ENCODE peak calls at places on chromosomes 2 and 18, in six cellular contexts. One of them, this sample, is unnamed.

GRCh38 chr2:99031481-99031880 is 95.5 kb upstream of the CRACDL start:
- DNase-seq in A549: no peak
- DNase-seq in ovary: no peak
- DNase-seq in choroid plexus epithelial cell: no peak
- DNase-seq in ascending aorta: no peak
- DNase-seq in coronary artery: no peak
- DNase-seq in this sample: no peak

GRCh38 chr2:126669772-126670171 is 13.8 kb downstream of the GYPC start:
- DNase-seq in A549: no peak
- DNase-seq in ovary: no peak
- DNase-seq in choroid plexus epithelial cell: no peak
- DNase-seq in ascending aorta: no peak
- DNase-seq in coronary artery: no peak
- DNase-seq in this sample: peak; percentile 53

GRCh38 chr2:13006407-13006806 is 289.7 kb downstream of the TRIB2 start:
- DNase-seq in A549: no peak
- DNase-seq in ovary: no peak
- DNase-seq in choroid plexus epithelial cell: peak; percentile 52
- DNase-seq in ascending aorta: no peak
- DNase-seq in coronary artery: no peak
- DNase-seq in this sample: peak; percentile 56

GRCh38 chr2:241770185-241770935 is 6.3 kb upstream of the GAL3ST2 start:
- DNase-seq in A549: no peak
- DNase-seq in ovary: no peak
- DNase-seq in choroid plexus epithelial cell: no peak
- DNase-seq in ascending aorta: no peak
- DNase-seq in coronary artery: peak; percentile 68
- DNase-seq in this sample: no peak

GRCh38 chr18:76975577-76976110 is 153.3 kb downstream of the ZNF236 start:
- DNase-seq in A549: no peak
- DNase-seq in ovary: no peak
- DNase-seq in choroid plexus epithelial cell: no peak
- DNase-seq in ascending aorta: peak; percentile 54
- DNase-seq in coronary artery: peak; percentile 49
- DNase-seq in this sample: no peak

GRCh38 chr2:75465317-75465998 is 95.3 kb downstream of the EVA1A start:
- DNase-seq in A549: no peak
- DNase-seq in ovary: no peak
- DNase-seq in choroid plexus epithelial cell: peak; percentile 67
- DNase-seq in ascending aorta: no peak
- DNase-seq in coronary artery: no peak
- DNase-seq in this sample: peak; percentile 60

GRCh38 chr2:161426788-161427412 is 10.8 kb downstream of the TBR1 start:
- DNase-seq in A549: no peak
- DNase-seq in ovary: no peak
- DNase-seq in choroid plexus epithelial cell: peak; percentile 54
- DNase-seq in ascending aorta: no peak
- DNase-seq in coronary artery: no peak
- DNase-seq in this sample: peak; percentile 53

GRCh38 chr2:209817818-209818420 is 46.3 kb downstream of the UNC80 start:
- DNase-seq in A549: no peak
- DNase-seq in ovary: no peak
- DNase-seq in choroid plexus epithelial cell: no peak
- DNase-seq in ascending aorta: no peak
- DNase-seq in coronary artery: no peak
- DNase-seq in this sample: no peak

GRCh38 chr2:170771049-170771937 is 1.1 kb downstream of the ERICH2 start:
- DNase-seq in A549: peak; percentile 17
- DNase-seq in ovary: no peak
- DNase-seq in choroid plexus epithelial cell: peak; percentile 12
- DNase-seq in ascending aorta: no peak
- DNase-seq in coronary artery: peak; percentile 75
- DNase-seq in this sample: peak; percentile 10

GRCh38 chr2:10810175-10811161 is 2.1 kb downstream of the PDIA6 start:
- DNase-seq in A549: no peak
- DNase-seq in ovary: no peak
- DNase-seq in choroid plexus epithelial cell: peak; percentile 55
- DNase-seq in ascending aorta: no peak
- DNase-seq in coronary artery: no peak
- DNase-seq in this sample: peak; percentile 36

GRCh38 chr18:7980136-7980535 is 413.0 kb downstream of the PTPRM start:
- DNase-seq in A549: no peak
- DNase-seq in ovary: no peak
- DNase-seq in choroid plexus epithelial cell: no peak
- DNase-seq in ascending aorta: no peak
- DNase-seq in coronary artery: no peak
- DNase-seq in this sample: no peak

GRCh38 chr2:205660521-205661124 is 21.7 kb upstream of the NRP2 start:
- DNase-seq in A549: no peak
- DNase-seq in ovary: no peak
- DNase-seq in choroid plexus epithelial cell: peak; percentile 91
- DNase-seq in ascending aorta: no peak
- DNase-seq in coronary artery: no peak
- DNase-seq in this sample: peak; percentile 84

GRCh38 chr18:76687271-76688006 is 134.9 kb upstream of the ZNF236 start:
- DNase-seq in A549: no peak
- DNase-seq in ovary: no peak
- DNase-seq in choroid plexus epithelial cell: peak; percentile 61
- DNase-seq in ascending aorta: no peak
- DNase-seq in coronary artery: no peak
- DNase-seq in this sample: no peak

GRCh38 chr2:173048901-173049661 is 26.6 kb upstream of the MAP3K20 start:
- DNase-seq in A549: peak; percentile 71
- DNase-seq in ovary: peak; percentile 74
- DNase-seq in choroid plexus epithelial cell: peak; percentile 99
- DNase-seq in ascending aorta: peak; percentile 85
- DNase-seq in coronary artery: no peak
- DNase-seq in this sample: peak; percentile 98

GRCh38 chr2:187875836-187876235 is 321.6 kb upstream of the TFPI start:
- DNase-seq in A549: no peak
- DNase-seq in ovary: no peak
- DNase-seq in choroid plexus epithelial cell: no peak
- DNase-seq in ascending aorta: no peak
- DNase-seq in coronary artery: no peak
- DNase-seq in this sample: no peak

GRCh38 chr2:144097440-144098225 is 422.3 kb downstream of the ZEB2 start:
- DNase-seq in A549: no peak
- DNase-seq in ovary: no peak
- DNase-seq in choroid plexus epithelial cell: peak; percentile 41
- DNase-seq in ascending aorta: no peak
- DNase-seq in coronary artery: no peak
- DNase-seq in this sample: no peak

GRCh38 chr2:144102386-144102785 is 417.5 kb downstream of the ZEB2 start:
- DNase-seq in A549: no peak
- DNase-seq in ovary: no peak
- DNase-seq in choroid plexus epithelial cell: no peak
- DNase-seq in ascending aorta: no peak
- DNase-seq in coronary artery: no peak
- DNase-seq in this sample: no peak

GRCh38 chr2:144099340-144099739 is 420.6 kb downstream of the ZEB2 start:
- DNase-seq in A549: no peak
- DNase-seq in ovary: no peak
- DNase-seq in choroid plexus epithelial cell: no peak
- DNase-seq in ascending aorta: no peak
- DNase-seq in coronary artery: no peak
- DNase-seq in this sample: no peak

GRCh38 chr2:144096531-144096930 is 423.4 kb downstream of the ZEB2 start:
- DNase-seq in A549: no peak
- DNase-seq in ovary: no peak
- DNase-seq in choroid plexus epithelial cell: no peak
- DNase-seq in ascending aorta: no peak
- DNase-seq in coronary artery: no peak
- DNase-seq in this sample: no peak

DNA sequence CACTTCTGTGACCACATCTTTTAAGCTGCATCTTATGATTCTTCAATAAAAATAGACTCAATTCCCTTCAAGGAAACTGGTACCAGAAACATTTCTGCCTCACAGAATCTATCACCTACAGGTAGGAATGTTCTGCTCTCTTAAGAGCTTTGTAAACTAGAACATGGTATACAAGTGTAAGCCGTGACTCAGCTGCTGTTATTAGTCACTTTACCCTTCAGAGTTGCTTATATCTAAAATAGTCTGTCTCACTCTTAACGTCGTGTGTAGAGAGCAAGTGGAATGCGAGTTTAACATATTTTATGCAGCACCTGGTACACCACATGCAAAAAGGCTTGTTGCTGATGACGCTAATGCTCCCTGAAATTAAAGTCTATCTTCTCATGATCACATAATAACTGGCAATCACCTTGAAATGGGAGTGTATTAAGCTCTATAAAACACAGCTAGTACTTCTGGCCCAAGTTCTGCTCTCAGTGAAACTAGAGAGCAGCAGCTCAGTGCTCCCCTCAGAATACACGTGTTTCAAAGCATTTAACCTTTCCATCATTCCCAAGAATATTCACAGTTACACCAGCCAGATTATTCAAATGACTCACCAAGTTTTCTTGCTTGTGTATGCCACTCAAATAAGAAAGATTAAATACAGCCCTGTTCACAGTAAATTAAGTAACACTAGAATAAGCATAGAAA is 420.0 kb downstream of the ZEB2 start:
- DNase-seq in A549: peak; percentile 29
- DNase-seq in ovary: no peak
- DNase-seq in choroid plexus epithelial cell: peak; percentile 92
- DNase-seq in ascending aorta: no peak
- DNase-seq in coronary artery: no peak
- DNase-seq in this sample: peak; percentile 70
- TF ChIP-seq CTCF in A549: no peak
- TF ChIP-seq CTCF in ovary: no peak
- TF ChIP-seq CTCF in choroid plexus epithelial cell: peak; percentile 54
- TF ChIP-seq CTCF in ascending aorta: no peak
- TF ChIP-seq CTCF in coronary artery: no peak
- TF ChIP-seq CTCF in this sample: peak; percentile 31

DNA sequence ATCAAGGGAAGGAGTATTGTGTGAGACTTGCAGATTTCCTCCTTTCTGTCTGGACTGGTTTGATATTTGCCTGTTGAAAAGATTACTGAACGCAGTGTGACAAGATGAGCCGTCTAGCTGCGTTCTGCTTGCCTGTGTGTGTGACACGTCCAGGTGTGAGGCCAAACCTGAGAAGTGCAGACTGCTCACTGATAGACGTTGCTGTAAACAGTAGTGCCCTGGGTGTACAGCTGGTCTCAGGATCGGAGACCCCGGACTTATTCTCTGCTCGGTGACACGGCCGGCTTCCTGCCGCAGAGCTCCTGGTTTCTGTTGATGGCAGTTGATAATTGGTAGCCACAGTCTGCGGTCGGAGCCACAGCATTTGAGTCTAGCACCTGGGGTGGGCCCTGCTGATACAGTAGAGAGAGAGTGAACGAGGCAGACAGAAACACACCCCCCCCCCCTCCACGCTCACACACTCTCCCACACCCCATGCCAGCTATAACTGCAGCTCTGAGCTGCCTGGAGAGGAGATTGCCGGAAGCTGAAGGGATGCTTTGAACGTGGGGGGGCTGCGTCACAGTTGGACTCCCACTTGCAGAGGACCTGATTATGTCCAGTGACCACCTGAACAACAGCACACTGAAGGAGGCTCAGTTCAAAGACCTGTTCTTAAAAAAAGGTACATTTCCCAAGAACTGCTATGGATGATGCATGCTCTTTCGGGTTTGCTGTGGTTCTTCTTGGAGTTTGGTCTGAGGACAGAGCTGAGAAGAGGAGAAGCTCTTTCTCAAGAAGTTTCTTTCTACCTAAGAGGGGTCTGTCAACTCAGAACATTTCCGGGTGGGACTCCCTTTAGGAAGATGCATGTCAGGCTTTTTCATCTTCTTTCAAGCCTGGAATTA is 114.0 kb downstream of the FAM210A start:
- DNase-seq in A549: no peak
- DNase-seq in ovary: no peak
- DNase-seq in choroid plexus epithelial cell: no peak
- DNase-seq in ascending aorta: no peak
- DNase-seq in coronary artery: no peak
- DNase-seq in this sample: no peak
- H3K4me3 ChIP-seq in A549: no peak overlapping the region
- H3K4me3 ChIP-seq in ovary: peak overlapping the region; percentile 36
- H3K4me3 ChIP-seq in choroid plexus epithelial cell: no peak overlapping the region
- H3K4me3 ChIP-seq in ascending aorta: peak overlapping the region; percentile 45
- H3K4me3 ChIP-seq in coronary artery: peak overlapping the region; percentile 68
- H3K4me3 ChIP-seq in this sample: no peak overlapping the region

GRCh38 chr18:78445880-78446279 is 533.7 kb upstream of the SALL3 start:
- DNase-seq in A549: no peak
- DNase-seq in ovary: no peak
- DNase-seq in choroid plexus epithelial cell: no peak
- DNase-seq in ascending aorta: no peak
- DNase-seq in coronary artery: no peak
- DNase-seq in this sample: no peak

DNA sequence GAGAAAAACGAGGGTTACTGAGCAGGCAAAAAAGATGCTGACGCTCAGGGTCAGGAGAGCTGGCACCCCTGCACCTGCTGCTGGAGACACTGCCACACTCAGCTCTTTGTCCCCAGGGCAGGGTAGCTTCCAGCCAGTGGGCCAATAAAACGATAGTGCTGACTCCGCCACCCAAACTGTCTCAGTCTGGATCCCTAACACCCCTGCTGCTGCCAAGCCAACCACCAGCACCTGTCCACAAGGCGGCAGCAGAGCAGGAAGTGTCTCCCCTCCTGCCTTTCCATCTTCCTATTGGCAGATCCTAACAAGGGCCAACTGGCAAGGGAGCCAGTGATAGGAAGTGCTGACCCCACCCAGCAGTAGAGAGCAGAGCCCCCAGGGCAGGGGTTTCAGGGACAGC is 531.5 kb upstream of the SALL3 start:
- DNase-seq in A549: no peak
- DNase-seq in ovary: no peak
- DNase-seq in choroid plexus epithelial cell: no peak
- DNase-seq in ascending aorta: no peak
- DNase-seq in coronary artery: no peak
- DNase-seq in this sample: no peak
- TF ChIP-seq CTCF in A549: no peak
- TF ChIP-seq CTCF in ovary: no peak
- TF ChIP-seq CTCF in choroid plexus epithelial cell: no peak
- TF ChIP-seq CTCF in ascending aorta: no peak
- TF ChIP-seq CTCF in coronary artery: no peak
- TF ChIP-seq CTCF in this sample: no peak

DNA sequence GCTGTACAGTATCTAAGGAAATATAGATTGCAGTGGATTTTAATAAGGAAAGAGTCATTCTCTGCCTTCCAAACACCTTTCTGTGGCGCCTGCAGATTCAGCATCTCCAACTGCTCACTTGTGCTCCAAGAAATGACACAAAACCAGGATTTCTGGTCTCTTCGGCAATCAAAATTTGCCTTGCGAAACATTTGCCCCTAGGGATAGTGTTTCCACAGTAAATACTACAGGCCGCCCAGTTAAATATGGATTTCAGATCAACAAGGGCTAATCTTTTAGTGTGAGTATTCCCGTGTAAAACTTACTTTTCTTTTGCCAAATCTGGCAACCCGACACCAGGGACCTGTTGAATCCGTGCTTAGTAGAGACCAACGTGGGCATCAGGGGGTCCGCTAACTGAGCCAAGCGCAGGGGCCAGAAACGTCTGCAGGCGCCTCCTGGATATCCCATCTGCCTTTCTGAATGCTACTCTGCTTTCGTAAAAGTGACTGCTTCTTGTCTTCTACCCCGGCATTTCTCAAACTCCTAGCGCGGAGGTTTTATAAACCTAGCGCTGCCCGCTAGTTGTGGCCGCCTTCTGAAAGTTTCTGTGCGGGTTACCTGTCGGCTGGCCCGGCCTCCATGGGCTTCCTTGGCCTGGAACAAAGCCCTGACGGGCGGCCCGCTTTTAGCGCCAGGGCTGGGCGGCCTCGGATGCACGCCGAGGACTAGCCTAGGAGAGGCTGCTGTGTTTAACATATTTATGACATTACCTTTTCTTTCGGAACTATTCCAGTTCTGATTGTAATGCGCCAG is 2.5 kb downstream of the CYP1B1 start:
- DNase-seq in A549: no peak
- DNase-seq in ovary: no peak
- DNase-seq in choroid plexus epithelial cell: no peak
- DNase-seq in ascending aorta: no peak
- DNase-seq in coronary artery: no peak
- DNase-seq in this sample: no peak
- H3K4me3 ChIP-seq in A549: peak overlapping the region; percentile 62
- H3K4me3 ChIP-seq in ovary: peak overlapping the region; percentile 44
- H3K4me3 ChIP-seq in choroid plexus epithelial cell: peak overlapping the region; percentile 83
- H3K4me3 ChIP-seq in ascending aorta: peak overlapping the region; percentile 65
- H3K4me3 ChIP-seq in coronary artery: peak overlapping the region; percentile 73
- H3K4me3 ChIP-seq in this sample: peak overlapping the region; percentile 30

This sample was measured in fibroblast of pulmonary artery.